ENCODE peak calls at places on chromosomes 11 and 22, in five cellular contexts. O is T1000, A is iPS-NIHi11, L is HTR-8/SVneo, B is heart left ventricle. R is an unnamed sample.

GRCh38 chr22:25068701-25069100 is 116.2 kb downstream of the KIAA1671 start:
- DNase-seq in O (no peak), A (no peak), L (no peak), B (no peak), R (no peak)

GRCh38 chr11:110971110-110971509 is 258.9 kb upstream of the ARHGAP20 start:
- DNase-seq in A (no peak), L (no peak), O (no peak), B (no peak), R (no peak)

GRCh38 chr11:60130496-60130895 is 42.0 kb downstream of the MS4A2 start:
- DNase-seq in B (no peak), A (peak), L (peak), O (no peak), R (peak)

GRCh38 chr22:11253000-11253511 is 4274.9 kb upstream of the OR11H1 start:
- DNase-seq in B (peak), O (no peak), L (no peak), A (peak), R (no peak)

GRCh38 chr22:36079041-36079440 is 50.4 kb upstream of the RBFOX2 start:
- DNase-seq in B (no peak), A (no peak), L (no peak), O (no peak), R (no peak)

GRCh38 chr11:44189986-44190882 is 94.8 kb downstream of the EXT2 start:
- DNase-seq in L (no peak), A (no peak), O (no peak), B (no peak), R (no peak)

GRCh38 chr11:28298209-28298608 is 190.0 kb downstream of the METTL15 start:
- DNase-seq in A (no peak), O (no peak), L (no peak), B (no peak), R (no peak)

GRCh38 chr11:132777067-132777975 is 755.0 kb downstream of the OPCML start:
- DNase-seq in A (no peak), O (no peak), L (no peak), B (no peak), R (no peak)

GRCh38 chr11:130706572-130706971 is 209.7 kb downstream of the SNX19 start:
- DNase-seq in O (no peak), B (no peak), A (no peak), L (no peak), R (no peak)

GRCh38 chr11:133928628-133929059 is 28.1 kb downstream of the IGSF9B start:
- DNase-seq in L (no peak), B (no peak), A (no peak), O (no peak), R (no peak)

GRCh38 chr11:69362315-69362714 is 68.4 kb downstream of the MYEOV start:
- DNase-seq in L (no peak), B (no peak), A (no peak), O (no peak), R (no peak)

GRCh38 chr11:63551889-63552266 is 11.3 kb downstream of the PLAAT2 start:
- DNase-seq in B (no peak), O (no peak), L (no peak), A (no peak), R (no peak)

GRCh38 chr11:1931791-1932480 is 12.4 kb downstream of the TNNT3 start:
- DNase-seq in A (peak), O (no peak), L (no peak), B (no peak), R (no peak)

GRCh38 chr11:130613396-130613795 is 165.0 kb downstream of the ADAMTS15 start:
- DNase-seq in O (no peak), B (no peak), A (no peak), L (no peak), R (no peak)

GRCh38 chr22:36253523-36254490 is 874 bp downstream of the APOL1 start:
- DNase-seq in A (no peak), L (no peak), O (no peak), B (no peak), R (no peak)

GRCh38 chr11:107508201-107508857 is 50.7 kb upstream of the CWF19L2 start:
- DNase-seq in O (no peak), L (no peak), A (no peak), B (no peak), R (no peak)

R was measured in COLO829.